ENCODE peak calls at places on chromosome 9, in five cellular contexts. K is ELF-1, X is C1 segment of cervical spinal cord, A is mesendoderm, Y is BJ. C is an unnamed sample.

GRCh38 chr9:121073038-121073437 is 1.7 kb upstream of the CNTRL start:
- DNase-seq in X (no peak), Y (no peak), K (no peak), A (no peak), C (no peak)

GRCh38 chr9:80191108-80191507 is 619.3 kb downstream of the TLE4 start:
- DNase-seq in X (no peak), Y (no peak), A (no peak), K (no peak), C (no peak)

GRCh38 chr9:115115924-115116323 is 2.0 kb downstream of the TNC start:
- DNase-seq in X (no peak), Y (no peak), K (no peak), A (no peak), C (no peak)

GRCh38 chr9:96232539-96233241 is 69.3 kb downstream of the HSD17B3 start:
- DNase-seq in X (peak; percentile 5), A (peak; percentile 74), Y (no peak), K (peak; percentile 46), C (peak; percentile 86)

GRCh38 chr9:84490206-84490605 is 149.6 kb upstream of the SLC28A3 start:
- DNase-seq in K (peak; percentile 14), Y (no peak), X (no peak), A (no peak), C (no peak)

GRCh38 chr9:36401179-36401740 is 1.2 kb upstream of the RNF38 start:
- DNase-seq in A (peak; percentile 83), Y (no peak), X (peak; percentile 95), K (peak; percentile 51), C (no peak)

GRCh38 chr9:18629136-18629535 is 155.2 kb downstream of the ADAMTSL1 start:
- DNase-seq in X (no peak), K (no peak), A (peak; percentile 41), Y (no peak), C (no peak)

GRCh38 chr9:14779566-14780022 is 57.1 kb upstream of the CER1 start:
- DNase-seq in X (no peak), K (no peak), Y (no peak), A (no peak), C (peak; percentile 15)

GRCh38 chr9:133635506-133635902 is 659 bp upstream of the DBH start:
- DNase-seq in A (no peak), Y (no peak), K (no peak), X (no peak), C (no peak)

GRCh38 chr9:129930743-129931142 is 95.5 kb downstream of the USP20 start:
- DNase-seq in Y (no peak), A (peak; percentile 10), K (no peak), X (no peak), C (no peak)

GRCh38 chr9:33628865-33629410 is 104.9 kb downstream of the ANKRD18B start:
- DNase-seq in X (no peak), A (no peak), K (no peak), Y (no peak), C (no peak)

GRCh38 chr9:124297553-124297905 is 39.8 kb downstream of the NEK6 start:
- DNase-seq in K (peak; percentile 96), X (peak; percentile 10), A (peak; percentile 96), Y (peak; percentile 80), C (peak; percentile 49)

GRCh38 chr9:110814159-110814558 is 145.6 kb downstream of the MUSK start:
- DNase-seq in Y (no peak), A (no peak), K (no peak), X (no peak), C (no peak)

GRCh38 chr9:124502711-124503702 is 4.2 kb downstream of the NR5A1 start:
- DNase-seq in K (peak; percentile 62), X (no peak), Y (no peak), A (peak; percentile 61), C (peak; percentile 72)

GRCh38 chr9:9747787-9748186 is 865.0 kb downstream of the PTPRD start:
- DNase-seq in A (no peak), K (no peak), X (no peak), Y (no peak), C (no peak)

GRCh38 chr9:91164724-91165520 is 196.8 kb downstream of the AUH start:
- DNase-seq in K (peak; percentile 85), X (peak; percentile 31), Y (peak; percentile 89), A (peak; percentile 47), C (no peak)

GRCh38 chr9:76638001-76638400 is 126.2 kb upstream of the PCA3 start:
- DNase-seq in K (no peak), X (no peak), A (no peak), Y (no peak), C (no peak)

GRCh38 chr9:25716220-25716872 is 38.1 kb upstream of the TUSC1 start:
- DNase-seq in X (no peak), Y (peak; percentile 4), K (peak; percentile 89), A (peak; percentile 94), C (peak; percentile 77)

GRCh38 chr9:77708416-77708815 is 60.3 kb upstream of the GNA14 start:
- DNase-seq in K (no peak), X (no peak), A (no peak), Y (no peak), C (no peak)

GRCh38 chr9:137491735-137492432 is 32.8 kb upstream of the NSMF start:
- DNase-seq in X (no peak), K (no peak), A (no peak), Y (no peak), C (no peak)

GRCh38 chr9:77883846-77884771 is 147.5 kb downstream of the GNAQ start:
- DNase-seq in A (peak; percentile 92), K (peak; percentile 38), Y (no peak), X (no peak), C (no peak)

GRCh38 chr9:33436445-33436844 is 10.9 kb downstream of the AQP3 start:
- DNase-seq in X (no peak), Y (no peak), A (peak; percentile 84), K (peak; percentile 94), C (no peak)

GRCh38 chr9:90659626-90660364 is 17.2 kb upstream of the DIRAS2 start:
- DNase-seq in K (no peak), Y (no peak), X (no peak), A (no peak), C (no peak)

GRCh38 chr9:77927265-77927664 is 104.3 kb downstream of the GNAQ start:
- DNase-seq in Y (no peak), A (no peak), X (no peak), K (no peak), C (no peak)

GRCh38 chr9:89996717-89997116 is 391.9 kb downstream of the GADD45G start:
- DNase-seq in X (no peak), K (no peak), Y (no peak), A (no peak), C (peak; percentile 26)

GRCh38 chr9:114460513-114461225 is 44.6 kb downstream of the WHRN start:
- DNase-seq in Y (no peak), K (no peak), A (no peak), X (no peak), C (no peak)

GRCh38 chr9:121059998-121060636 is 10.0 kb upstream of the C5 start:
- DNase-seq in K (peak; percentile 41), Y (no peak), X (no peak), A (peak; percentile 75), C (peak; percentile 91)

GRCh38 chr9:27297050-27297449 is at the start of gene EQTN:
- DNase-seq in Y (no peak), K (no peak), A (no peak), X (no peak), C (no peak)

GRCh38 chr9:70747335-70747734 is 332.9 kb upstream of the KLF9 start:
- DNase-seq in X (no peak), A (no peak), Y (peak; percentile 45), K (no peak), C (no peak)

GRCh38 chr9:118318770-118319443 is 614.7 kb downstream of the TLR4 start:
- DNase-seq in K (no peak), X (peak; percentile 3), A (no peak), Y (no peak), C (peak; percentile 28)

GRCh38 chr9:7185612-7186011 is 427.8 kb downstream of the KDM4C start:
- DNase-seq in X (no peak), A (peak; percentile 99), K (peak; percentile 82), Y (peak; percentile 45), C (no peak)

GRCh38 chr9:113622600-113623400 is 159.3 kb downstream of the RGS3 start:
- DNase-seq in A (peak; percentile 98), X (no peak), Y (no peak), K (peak; percentile 86), C (peak; percentile 83)

GRCh38 chr9:91920846-91921350 is 29.1 kb downstream of the ROR2 start:
- DNase-seq in X (no peak), Y (no peak), K (no peak), A (no peak), C (no peak)

GRCh38 chr9:98972641-98973545 is 29.2 kb downstream of the COL15A1 start:
- DNase-seq in Y (no peak), K (no peak), X (no peak), A (no peak), C (no peak)

GRCh38 chr9:14203366-14204056 is 110.4 kb downstream of the NFIB start:
- DNase-seq in K (no peak), X (peak; percentile 36), Y (no peak), A (no peak), C (no peak)

GRCh38 chr9:132114102-132114707 is 34.5 kb upstream of the MED27 start:
- DNase-seq in K (peak; percentile 84), Y (no peak), X (peak; percentile 37), A (peak; percentile 74), C (peak; percentile 93)